ENCODE peak calls at places on chromosomes 2 and 18, in six cellular contexts. Q, A, C, X, Y and W are unnamed samples. For H3K4me1, the result is how much of the 10 kb centered on the place peaks cover.

GRCh38 chr2:85540131-85540587 is 1.2 kb downstream of the MAT2A start:
- DNase-seq in Y (no peak), X (no peak), C (peak), Q (no peak), A (peak), W (no peak)

GRCh38 chr18:67347499-67347898 is 169.0 kb downstream of the DSEL start:
- DNase-seq in Y (no peak), X (no peak), A (no peak), Q (no peak), C (no peak), W (no peak)

GRCh38 chr18:36315736-36316135 is 18.2 kb downstream of the FHOD3 start:
- DNase-seq in A (peak), Q (no peak), Y (no peak), X (no peak), C (peak), W (no peak)

GRCh38 chr18:28045176-28045810 is 131.6 kb downstream of the CDH2 start:
- DNase-seq in Y (no peak), A (peak), Q (no peak), X (no peak), C (peak), W (no peak)

GRCh38 chr2:86358982-86359381 is 21.6 kb upstream of the REEP1 start:
- DNase-seq in A (no peak), C (no peak), Q (no peak), Y (no peak), X (no peak), W (no peak)

GRCh38 chr2:239245872-239246701 is 154.7 kb downstream of the HDAC4 start:
- DNase-seq in Q (no peak), X (no peak), Y (peak), A (no peak), C (no peak), W (no peak)

GRCh38 chr18:9534844-9535243 is 59.5 kb downstream of the RALBP1 start:
- DNase-seq in X (no peak), Y (no peak), C (no peak), A (no peak), Q (no peak), W (no peak)

GRCh38 chr2:144659731-144660275 is 139.9 kb upstream of the ZEB2 start:
- DNase-seq in C (no peak), Y (no peak), Q (no peak), X (peak), A (peak), W (peak)

GRCh38 chr2:226352941-226353558 is 446.6 kb downstream of the IRS1 start:
- DNase-seq in Q (no peak), X (no peak), A (no peak), C (no peak), Y (peak), W (no peak)

GRCh38 chr2:188902906-188903305 is 71.3 kb upstream of the COL3A1 start:
- DNase-seq in C (peak), A (peak), X (no peak), Y (no peak), Q (no peak), W (no peak)

GRCh38 chr2:203730076-203730729 is 23.8 kb downstream of the CD28 start:
- DNase-seq in X (no peak), A (peak), Y (no peak), C (peak), Q (no peak), W (no peak)

GRCh38 chr2:118584380-118584779 is 263.1 kb downstream of the EN1 start:
- DNase-seq in A (no peak), X (no peak), Y (no peak), C (no peak), Q (no peak), W (no peak)

GRCh38 chr2:181185948-181186347 is 205.5 kb downstream of the UBE2E3 start:
- DNase-seq in A (peak), Y (no peak), X (no peak), Q (no peak), C (peak), W (no peak)

GRCh38 chr2:30261695-30262211 is 30.4 kb downstream of the LBH start:
- DNase-seq in C (no peak), X (no peak), Q (no peak), Y (no peak), A (no peak), W (no peak)

GRCh38 chr18:66393463-66393862 is 210.4 kb downstream of the CDH19 start:
- DNase-seq in Q (no peak), X (no peak), C (no peak), A (no peak), Y (no peak), W (no peak)

GRCh38 chr2:175251425-175252041 is 70.0 kb upstream of the ATP5MC3 start:
- DNase-seq in X (no peak), A (peak), Y (no peak), C (peak), Q (no peak), W (no peak)

GRCh38 chr2:96507957-96508520 is 2.9 kb upstream of the NEURL3 start:
- DNase-seq in C (peak), Q (peak), Y (peak), A (peak), X (peak), W (no peak)

GRCh38 chr2:196233033-196233807 is 61.8 kb upstream of the STK17B start:
- DNase-seq in Y (no peak), X (no peak), C (peak), A (peak), Q (peak), W (no peak)

GRCh38 chr2:179050735-179051134 is 798 bp upstream of the CCDC141 start:
- DNase-seq in Q (no peak), X (no peak), Y (no peak), C (peak), A (no peak), W (no peak)

GRCh38 chr2:146821836-146822316 is 1023.0 kb upstream of the ACVR2A start:
- DNase-seq in A (peak), C (no peak), Q (no peak), X (no peak), Y (no peak), W (no peak)

GRCh38 chr2:171957061-171957460 is 34.8 kb downstream of the HAT1 start:
- DNase-seq in Y (no peak), Q (no peak), A (peak), C (peak), X (no peak), W (no peak)

GRCh38 chr2:172102159-172102857 is 392 bp downstream of the DLX2 start:
- DNase-seq in C (peak), Y (no peak), X (no peak), Q (no peak), A (peak), W (no peak)

GRCh38 chr2:129936334-129936934 is 43.0 kb upstream of the RAB6C start:
- DNase-seq in Q (no peak), X (no peak), Y (no peak), A (peak), C (peak), W (no peak)

GRCh38 chr2:74599676-74600075 is 45.2 kb downstream of the DOK1 start:
- DNase-seq in A (no peak), C (no peak), Q (no peak), Y (no peak), X (no peak), W (no peak)

GRCh38 chr2:64454316-64455030 is 511 bp downstream of the LGALSL start:
- DNase-seq in Y (peak), C (peak), A (peak), Q (peak), X (peak), W (no peak)

GRCh38 chr18:35610089-35610488 is 28.5 kb downstream of the GALNT1 start:
- DNase-seq in C (no peak), A (no peak), Q (no peak), X (no peak), Y (no peak), W (no peak)

GRCh38 chr2:173952267-173953046 is 12.7 kb downstream of the SP3 start:
- DNase-seq in X (no peak), A (no peak), Y (no peak), Q (no peak), C (no peak), W (no peak)

GRCh38 chr18:59502222-59502898 is 143.3 kb upstream of the LMAN1 start:
- DNase-seq in A (peak), Y (no peak), C (peak), X (no peak), Q (no peak), W (no peak)

GRCh38 chr2:149597050-149598013 is 9.8 kb upstream of the MMADHC start:
- DNase-seq in Y (no peak), Q (peak), A (peak), X (no peak), C (peak), W (no peak)

GRCh38 chr18:5546660-5547059 is 2.9 kb upstream of the EPB41L3 start:
- DNase-seq in X (no peak), Y (peak), A (peak), C (peak), Q (no peak), W (no peak)

GRCh38 chr2:190922411-190922810 is 41.8 kb downstream of the GLS start:
- DNase-seq in A (no peak), C (no peak), Q (no peak), Y (no peak), X (no peak), W (no peak)

GRCh38 chr2:45982096-45982495 is 315.1 kb upstream of the EPAS1 start:
- DNase-seq in Q (no peak), Y (no peak), X (no peak), C (no peak), A (no peak), W (no peak)

GRCh38 chr18:44856157-44856556 is 175.5 kb downstream of the SETBP1 start:
- DNase-seq in Y (no peak), X (no peak), A (no peak), Q (no peak), C (no peak), W (no peak)

DNA sequence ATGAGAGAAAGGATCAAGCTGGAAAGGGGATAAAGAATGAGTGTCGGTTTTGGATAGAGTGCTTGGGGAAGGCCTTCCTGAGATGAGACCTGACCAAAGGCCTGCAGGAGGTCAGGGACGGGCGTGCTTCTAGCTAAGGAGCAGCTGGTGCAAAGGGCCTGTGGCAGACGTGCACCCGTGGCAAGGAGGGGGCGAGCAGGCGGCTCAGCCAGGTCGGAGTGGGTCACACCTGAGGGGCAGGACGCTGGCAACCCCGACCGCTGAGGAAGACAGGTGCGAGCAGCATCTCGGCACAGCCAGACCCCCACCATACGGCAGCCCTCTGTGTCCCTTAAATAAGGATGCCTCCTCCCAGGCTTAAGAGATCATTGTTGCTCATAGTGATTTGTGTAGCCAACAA is 48.1 kb downstream of the ODC1 start:
- DNase-seq in C (no peak), A (no peak), Q (no peak), X (no peak), Y (no peak), W (no peak)
- H3K4me1 ChIP-seq in C (under half), A (under half), Q (under half), X (half or more), Y (under half), W (under half)

GRCh38 chr2:79414690-79415089 is 98.2 kb upstream of the CTNNA2 start:
- DNase-seq in A (no peak), C (no peak), X (no peak), Q (no peak), Y (no peak), W (no peak)
- H3K4me3 ChIP-seq in A (no peak), C (no peak), X (no peak), Q (no peak), Y (no peak), W (no peak)

DNA sequence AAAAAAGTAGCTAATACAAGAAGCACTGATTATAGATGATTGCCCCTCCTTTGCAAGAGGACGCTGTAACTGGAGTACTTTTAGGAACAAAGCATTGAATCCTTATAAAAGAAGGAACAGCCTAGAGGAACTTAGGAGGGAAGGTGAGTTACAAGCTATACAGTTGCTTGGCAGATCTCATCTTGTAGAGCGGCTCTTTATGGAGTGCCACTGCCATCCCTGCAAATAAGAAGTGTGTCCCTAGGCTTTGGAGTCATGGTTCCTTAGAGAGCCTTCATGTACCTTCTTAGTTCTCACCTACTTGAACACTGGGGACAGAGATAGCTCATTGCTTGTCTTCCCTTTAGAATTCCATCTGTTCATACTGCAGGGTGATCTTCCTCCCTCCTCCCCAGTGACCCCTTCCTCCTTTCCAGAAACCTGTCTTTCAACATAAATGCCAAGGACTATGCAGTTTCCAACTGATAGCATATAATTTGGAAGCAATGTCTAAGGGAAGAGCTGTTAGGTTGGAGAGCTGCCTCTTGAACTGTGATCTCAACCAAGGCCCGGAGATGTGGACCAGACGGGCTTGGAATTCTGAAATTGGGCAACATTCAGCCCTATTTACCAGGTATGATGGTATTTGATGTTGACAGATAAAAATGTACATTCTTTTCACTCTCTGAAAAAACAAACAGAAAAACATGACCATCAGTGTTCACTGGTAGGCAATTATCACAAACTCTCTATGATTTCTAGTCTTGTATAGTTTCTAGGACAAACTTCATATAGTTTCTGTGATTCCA is 7.5 kb downstream of the FMNL2 start:
- DNase-seq in X (no peak), A (no peak), Y (no peak), Q (no peak), C (no peak), W (no peak)
- H3K4me1 ChIP-seq in X (under half), A (under half), Y (under half), Q (under half), C (under half), W (under half)

GRCh38 chr18:79395761-79396404 is at the start of gene NFATC1:
- DNase-seq in Y (peak), C (peak), Q (peak), A (peak), X (peak), W (peak)

GRCh38 chr18:79397830-79398761 is 2.4 kb downstream of the NFATC1 start:
- DNase-seq in Q (no peak), C (no peak), A (no peak), X (peak), Y (peak), W (no peak)

GRCh38 chr18:79396431-79397287 is 929 bp downstream of the NFATC1 start:
- DNase-seq in C (peak), A (peak), X (peak), Y (peak), Q (no peak), W (no peak)

GRCh38 chr18:79395308-79395640 is 456 bp upstream of the NFATC1 start:
- DNase-seq in X (peak), Q (no peak), Y (no peak), A (no peak), C (no peak), W (no peak)

GRCh38 chr18:79397288-79397829 is 1.6 kb downstream of the NFATC1 start:
- DNase-seq in A (no peak), X (peak), Y (no peak), C (no peak), Q (no peak), W (no peak)
- H3K4me3 ChIP-seq in A (no peak), X (no peak), Y (no peak), C (no peak), Q (peak), W (peak)

GRCh38 chr2:25760319-25760718 is 86.9 kb upstream of the DTNB start:
- DNase-seq in Y (no peak), X (no peak), Q (no peak), A (no peak), C (peak), W (no peak)
- H3K4me1 ChIP-seq in Y (under half), X (under half), Q (under half), A (under half), C (under half), W (under half)

GRCh38 chr2:38650717-38651116 is 15.2 kb upstream of the GALM start:
- DNase-seq in X (no peak), C (no peak), Y (no peak), A (no peak), Q (no peak), W (no peak)

GRCh38 chr2:38649176-38649728 is 16.7 kb upstream of the GALM start:
- DNase-seq in X (no peak), C (no peak), Q (no peak), Y (no peak), A (no peak), W (no peak)

GRCh38 chr2:38648107-38648761 is 17.7 kb upstream of the GALM start:
- DNase-seq in Q (no peak), C (no peak), X (no peak), Y (no peak), A (peak), W (no peak)

GRCh38 chr2:38652431-38653273 is 13.3 kb upstream of the GALM start:
- DNase-seq in C (no peak), X (no peak), Q (no peak), Y (no peak), A (no peak), W (no peak)

DNA sequence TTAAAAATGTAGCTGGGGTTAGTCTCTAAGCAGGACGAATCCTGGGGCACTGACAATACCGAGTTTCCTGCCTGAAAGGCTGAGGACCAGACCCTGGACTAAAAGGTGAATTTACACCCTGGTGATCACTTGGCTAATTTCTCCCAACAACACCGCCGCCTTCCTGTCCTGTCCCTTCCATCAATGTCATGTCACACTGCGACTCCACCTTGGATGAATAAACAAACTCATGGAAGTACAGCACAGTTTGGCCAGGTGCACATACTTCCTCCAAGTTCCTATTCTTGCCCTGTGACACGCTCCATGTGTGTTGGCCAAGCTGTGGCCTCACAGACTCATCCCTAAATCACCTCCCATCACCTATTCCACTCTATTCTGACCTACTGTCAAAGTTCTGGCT is 15.9 kb upstream of the GALM start:
- DNase-seq in Y (no peak), X (no peak), Q (no peak), A (no peak), C (no peak), W (no peak)
- H3K4me3 ChIP-seq in Y (no peak), X (no peak), Q (no peak), A (no peak), C (no peak), W (no peak)

GRCh38 chr18:26556573-26556972 is 8.2 kb upstream of the KCTD1 start:
- DNase-seq in C (peak), Y (no peak), A (peak), X (no peak), Q (no peak), W (no peak)
- H3K4me1 ChIP-seq in C (under half), Y (under half), A (under half), X (under half), Q (under half), W (under half)